ENCODE peak calls at places on chromosome 1, in ten cellular contexts. One of them, this sample, is unnamed.

GRCh38 chr1:18957136-18957521 is 653 bp upstream of the IFFO2 start:
- DNase-seq in A549: no peak
- DNase-seq in adrenal gland: no peak
- DNase-seq in GM12891: no peak
- DNase-seq in uterus: peak
- DNase-seq in stomach: no peak
- DNase-seq in body of pancreas: peak
- DNase-seq in vagina: no peak
- DNase-seq in heart left ventricle: peak
- DNase-seq in NB4: no peak
- DNase-seq in this sample: no peak

GRCh38 chr1:89739013-89739843 is 81.6 kb upstream of the LRRC8D start:
- DNase-seq in A549: peak
- DNase-seq in adrenal gland: peak
- DNase-seq in GM12891: no peak
- DNase-seq in uterus: no peak
- DNase-seq in stomach: no peak
- DNase-seq in body of pancreas: no peak
- DNase-seq in vagina: no peak
- DNase-seq in heart left ventricle: no peak
- DNase-seq in NB4: no peak
- DNase-seq in this sample: peak

GRCh38 chr1:4060850-4061249 is 160.8 kb upstream of the C1orf174 start:
- DNase-seq in A549: peak
- DNase-seq in adrenal gland: no peak
- DNase-seq in GM12891: no peak
- DNase-seq in uterus: no peak
- DNase-seq in stomach: no peak
- DNase-seq in body of pancreas: no peak
- DNase-seq in vagina: no peak
- DNase-seq in heart left ventricle: no peak
- DNase-seq in NB4: no peak
- DNase-seq in this sample: no peak

GRCh38 chr1:45769261-45769932 is 18.9 kb upstream of the IPP start:
- DNase-seq in A549: no peak
- DNase-seq in adrenal gland: no peak
- DNase-seq in GM12891: no peak
- DNase-seq in uterus: no peak
- DNase-seq in stomach: no peak
- DNase-seq in body of pancreas: no peak
- DNase-seq in vagina: no peak
- DNase-seq in heart left ventricle: no peak
- DNase-seq in NB4: peak
- DNase-seq in this sample: peak

GRCh38 chr1:227786673-227787512 is 28.6 kb upstream of the PRSS38 start:
- DNase-seq in A549: no peak
- DNase-seq in adrenal gland: peak
- DNase-seq in GM12891: peak
- DNase-seq in uterus: no peak
- DNase-seq in stomach: peak
- DNase-seq in body of pancreas: peak
- DNase-seq in vagina: peak
- DNase-seq in heart left ventricle: no peak
- DNase-seq in NB4: no peak
- DNase-seq in this sample: no peak

GRCh38 chr1:201358596-201358995 is 18.9 kb downstream of the TNNT2 start:
- DNase-seq in A549: no peak
- DNase-seq in adrenal gland: no peak
- DNase-seq in GM12891: no peak
- DNase-seq in uterus: no peak
- DNase-seq in stomach: no peak
- DNase-seq in body of pancreas: peak
- DNase-seq in vagina: no peak
- DNase-seq in heart left ventricle: peak
- DNase-seq in NB4: no peak
- DNase-seq in this sample: no peak

GRCh38 chr1:208445710-208446702 is 201.8 kb upstream of the PLXNA2 start:
- DNase-seq in A549: peak
- DNase-seq in adrenal gland: no peak
- DNase-seq in GM12891: no peak
- DNase-seq in uterus: no peak
- DNase-seq in stomach: no peak
- DNase-seq in body of pancreas: no peak
- DNase-seq in vagina: no peak
- DNase-seq in heart left ventricle: no peak
- DNase-seq in NB4: no peak
- DNase-seq in this sample: no peak

GRCh38 chr1:116554924-116555323 is 15.9 kb downstream of the CD58 start:
- DNase-seq in A549: no peak
- DNase-seq in adrenal gland: no peak
- DNase-seq in GM12891: no peak
- DNase-seq in uterus: no peak
- DNase-seq in stomach: no peak
- DNase-seq in body of pancreas: no peak
- DNase-seq in vagina: no peak
- DNase-seq in heart left ventricle: no peak
- DNase-seq in NB4: no peak
- DNase-seq in this sample: no peak

GRCh38 chr1:61950418-61950817 is 208.1 kb downstream of the PATJ start:
- DNase-seq in A549: peak
- DNase-seq in adrenal gland: no peak
- DNase-seq in GM12891: no peak
- DNase-seq in uterus: no peak
- DNase-seq in stomach: no peak
- DNase-seq in body of pancreas: no peak
- DNase-seq in vagina: no peak
- DNase-seq in heart left ventricle: no peak
- DNase-seq in NB4: peak
- DNase-seq in this sample: no peak

GRCh38 chr1:80531182-80531581 is 1269.6 kb upstream of the ADGRL2 start:
- DNase-seq in A549: no peak
- DNase-seq in adrenal gland: no peak
- DNase-seq in GM12891: no peak
- DNase-seq in uterus: no peak
- DNase-seq in stomach: no peak
- DNase-seq in body of pancreas: no peak
- DNase-seq in vagina: no peak
- DNase-seq in heart left ventricle: no peak
- DNase-seq in NB4: no peak
- DNase-seq in this sample: no peak

GRCh38 chr1:202164271-202165037 is 4.1 kb upstream of the PTPN7 start:
- DNase-seq in A549: no peak
- DNase-seq in adrenal gland: no peak
- DNase-seq in GM12891: peak
- DNase-seq in uterus: no peak
- DNase-seq in stomach: no peak
- DNase-seq in body of pancreas: no peak
- DNase-seq in vagina: no peak
- DNase-seq in heart left ventricle: peak
- DNase-seq in NB4: peak
- DNase-seq in this sample: no peak

GRCh38 chr1:89566761-89567174 is 42.1 kb downstream of the LRRC8B start:
- DNase-seq in A549: no peak
- DNase-seq in adrenal gland: peak
- DNase-seq in GM12891: no peak
- DNase-seq in uterus: no peak
- DNase-seq in stomach: no peak
- DNase-seq in body of pancreas: peak
- DNase-seq in vagina: no peak
- DNase-seq in heart left ventricle: peak
- DNase-seq in NB4: peak
- DNase-seq in this sample: no peak

GRCh38 chr1:24486296-24487065 is 16.2 kb upstream of the RCAN3 start:
- DNase-seq in A549: no peak
- DNase-seq in adrenal gland: no peak
- DNase-seq in GM12891: no peak
- DNase-seq in uterus: no peak
- DNase-seq in stomach: no peak
- DNase-seq in body of pancreas: no peak
- DNase-seq in vagina: no peak
- DNase-seq in heart left ventricle: no peak
- DNase-seq in NB4: no peak
- DNase-seq in this sample: no peak

DNA sequence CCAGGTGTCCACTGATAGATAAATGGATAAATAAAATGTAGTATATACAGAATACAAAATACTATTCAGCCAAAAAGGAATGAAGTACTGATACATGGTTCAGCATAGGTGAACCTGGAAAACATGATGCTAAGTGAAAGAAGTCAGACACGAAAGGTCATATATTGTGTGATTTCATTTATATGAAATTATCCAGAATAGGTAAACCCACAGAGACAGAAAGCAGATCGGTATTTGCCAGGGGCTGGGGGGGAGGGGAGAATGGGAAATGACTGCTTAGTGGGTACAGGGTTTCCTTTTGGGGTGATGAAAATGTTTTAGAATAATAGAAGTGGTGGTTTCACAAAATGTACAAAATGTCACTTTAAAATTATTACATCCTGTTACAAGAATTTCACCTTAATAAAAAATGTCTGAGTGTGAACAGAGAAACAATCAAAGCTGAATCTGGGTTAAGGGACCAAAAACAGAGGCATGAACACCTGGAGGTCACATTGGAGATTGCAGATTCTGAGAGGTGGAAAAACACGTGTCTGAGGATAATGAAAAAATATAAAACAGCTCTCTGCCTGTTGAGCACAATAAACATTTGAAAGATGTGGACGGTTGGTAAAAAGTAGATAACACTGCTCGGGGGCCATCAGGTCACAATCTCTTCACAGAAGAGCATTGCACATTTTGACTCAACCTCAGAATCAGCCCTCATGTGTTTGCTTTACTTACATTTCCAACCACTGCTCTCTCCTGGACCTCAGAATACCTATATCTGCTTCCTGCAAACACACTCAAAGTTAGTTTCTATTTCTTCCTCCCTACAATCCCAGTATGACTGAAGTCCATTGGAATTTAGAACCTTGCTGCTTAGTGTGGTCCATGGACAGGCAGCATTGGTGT is 3.3 kb downstream of the SLAMF6 start:
- DNase-seq in A549: peak
- DNase-seq in adrenal gland: no peak
- DNase-seq in GM12891: no peak
- DNase-seq in uterus: no peak
- DNase-seq in stomach: no peak
- DNase-seq in body of pancreas: no peak
- DNase-seq in vagina: no peak
- DNase-seq in heart left ventricle: no peak
- DNase-seq in NB4: no peak
- DNase-seq in this sample: no peak
- TF ChIP-seq POLR2A in A549: no peak
- TF ChIP-seq POLR2A in adrenal gland: no peak
- TF ChIP-seq POLR2A in GM12891: no peak
- TF ChIP-seq POLR2A in uterus: no peak
- TF ChIP-seq POLR2A in stomach: no peak
- TF ChIP-seq POLR2A in body of pancreas: no peak
- TF ChIP-seq POLR2A in vagina: no peak
- TF ChIP-seq POLR2A in heart left ventricle: no peak
- TF ChIP-seq POLR2A in NB4: no peak
- TF ChIP-seq POLR2A in this sample: no peak

DNA sequence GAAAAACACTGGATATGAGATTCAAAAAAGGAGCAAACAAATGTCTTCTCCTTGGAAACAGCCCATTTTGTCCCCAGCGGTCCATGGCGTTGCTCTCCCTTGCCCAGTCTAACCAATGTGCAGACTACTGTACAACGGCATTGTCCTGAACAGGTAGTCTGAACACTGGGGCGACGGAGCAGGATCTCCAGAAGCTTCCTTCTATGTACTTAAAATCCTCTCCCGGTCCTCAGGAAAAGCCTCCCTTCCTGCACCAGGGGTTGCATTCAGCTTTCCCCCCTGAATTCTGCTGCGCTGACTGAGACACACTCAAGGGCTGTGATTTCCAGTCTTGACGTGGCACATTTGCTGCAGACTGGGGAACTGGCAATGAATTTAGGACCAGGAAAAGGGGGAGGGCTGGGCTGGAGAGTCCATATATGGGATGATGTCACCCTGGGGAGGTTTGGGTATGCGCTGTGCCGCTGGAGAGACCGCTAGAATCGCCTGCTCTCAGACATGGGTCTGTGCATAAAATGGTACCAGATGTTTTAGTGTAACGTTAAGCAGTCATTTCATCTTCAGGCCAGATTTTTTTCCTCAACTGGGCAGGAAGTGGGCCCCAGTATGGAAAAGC is 275.9 kb upstream of the C1orf105 start:
- DNase-seq in A549: no peak
- DNase-seq in adrenal gland: peak
- DNase-seq in GM12891: no peak
- DNase-seq in uterus: peak
- DNase-seq in stomach: peak
- DNase-seq in body of pancreas: peak
- DNase-seq in vagina: no peak
- DNase-seq in heart left ventricle: peak
- DNase-seq in NB4: no peak
- DNase-seq in this sample: no peak
- TF ChIP-seq POLR2A in A549: no peak
- TF ChIP-seq POLR2A in adrenal gland: peak
- TF ChIP-seq POLR2A in GM12891: no peak
- TF ChIP-seq POLR2A in uterus: peak
- TF ChIP-seq POLR2A in stomach: no peak
- TF ChIP-seq POLR2A in body of pancreas: no peak
- TF ChIP-seq POLR2A in vagina: peak
- TF ChIP-seq POLR2A in heart left ventricle: peak
- TF ChIP-seq POLR2A in NB4: no peak
- TF ChIP-seq POLR2A in this sample: no peak

DNA sequence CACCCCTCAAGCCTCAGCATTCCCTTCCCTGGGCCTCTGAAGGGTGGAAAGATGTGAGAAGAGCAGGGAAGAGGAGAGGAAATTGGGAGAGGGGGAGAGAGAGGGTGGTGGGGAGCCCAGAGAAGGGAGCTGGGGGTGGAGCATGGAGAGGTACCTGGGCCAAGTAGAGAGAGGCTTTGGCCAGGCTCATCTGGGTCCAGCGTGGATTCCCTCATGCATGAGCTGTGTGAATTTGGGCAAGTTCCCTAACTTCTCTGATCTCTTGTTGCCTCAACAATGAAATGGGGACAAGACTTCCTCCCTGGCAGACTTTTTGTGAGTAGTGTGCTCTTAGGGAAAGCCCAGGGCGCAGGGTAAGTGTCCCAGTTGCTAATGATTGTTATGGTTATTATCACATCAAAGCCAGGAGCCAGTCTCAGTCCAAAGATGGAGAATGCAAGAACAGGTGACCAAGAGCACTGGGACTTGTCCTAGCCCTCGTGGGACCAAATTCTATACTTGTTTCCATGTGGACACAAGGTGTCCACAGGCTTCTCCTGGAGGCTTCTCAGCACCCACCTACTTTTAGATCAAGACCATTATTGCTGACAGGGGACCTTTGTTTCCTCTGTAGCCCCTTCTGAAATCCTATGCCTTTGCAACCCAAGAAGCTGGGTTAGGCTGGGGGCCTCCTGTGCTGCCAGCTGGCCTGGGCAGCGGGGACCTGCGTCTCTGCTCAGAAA is 13.9 kb downstream of the IL6R start:
- DNase-seq in A549: no peak
- DNase-seq in adrenal gland: no peak
- DNase-seq in GM12891: no peak
- DNase-seq in uterus: no peak
- DNase-seq in stomach: no peak
- DNase-seq in body of pancreas: no peak
- DNase-seq in vagina: no peak
- DNase-seq in heart left ventricle: no peak
- DNase-seq in NB4: no peak
- DNase-seq in this sample: no peak
- TF ChIP-seq POLR2A in A549: no peak
- TF ChIP-seq POLR2A in adrenal gland: no peak
- TF ChIP-seq POLR2A in GM12891: no peak
- TF ChIP-seq POLR2A in uterus: no peak
- TF ChIP-seq POLR2A in stomach: no peak
- TF ChIP-seq POLR2A in body of pancreas: no peak
- TF ChIP-seq POLR2A in vagina: no peak
- TF ChIP-seq POLR2A in heart left ventricle: no peak
- TF ChIP-seq POLR2A in NB4: no peak
- TF ChIP-seq POLR2A in this sample: no peak

GRCh38 chr1:32701421-32701911 is 1.1 kb downstream of the SYNC start:
- DNase-seq in A549: no peak
- DNase-seq in adrenal gland: peak
- DNase-seq in GM12891: no peak
- DNase-seq in uterus: no peak
- DNase-seq in stomach: no peak
- DNase-seq in body of pancreas: no peak
- DNase-seq in vagina: no peak
- DNase-seq in heart left ventricle: no peak
- DNase-seq in NB4: no peak
- DNase-seq in this sample: no peak
- TF ChIP-seq POLR2A in A549: no peak
- TF ChIP-seq POLR2A in adrenal gland: peak
- TF ChIP-seq POLR2A in GM12891: no peak
- TF ChIP-seq POLR2A in uterus: no peak
- TF ChIP-seq POLR2A in stomach: no peak
- TF ChIP-seq POLR2A in body of pancreas: no peak
- TF ChIP-seq POLR2A in vagina: no peak
- TF ChIP-seq POLR2A in heart left ventricle: no peak
- TF ChIP-seq POLR2A in NB4: no peak
- TF ChIP-seq POLR2A in this sample: no peak

This sample was measured in H54.